ENCODE peak calls at places on chromosomes 5 and 9, in seven cellular contexts. Y is CD4-positive, CD25-positive, alpha-beta regulatory T cell; U is aorta; M is heart left ventricle; J is GM12878; N is uterus; G is left lung. W is an unnamed sample.
A peak's percentile ranks its signal among the peaks of the same experiment; 100 is the strongest.

GRCh38 chr5:114729986-114730385 is 368.1 kb downstream of the KCNN2 start:
- DNase-seq in U (no peak), M (no peak), J (no peak), Y (no peak), N (no peak), G (no peak), W (no peak)

GRCh38 chr9:121301881-121302286 is 33.9 kb downstream of the GSN start:
- DNase-seq in M (no peak), N (no peak), U (peak; percentile 62), G (peak; percentile 27), J (no peak), Y (no peak), W (no peak)

GRCh38 chr5:67426961-67427630 is 230.5 kb upstream of the CD180 start:
- DNase-seq in G (no peak), U (no peak), Y (no peak), N (no peak), J (no peak), M (no peak), W (no peak)

GRCh38 chr5:150516011-150516410 is 8.1 kb downstream of the NDST1 start:
- DNase-seq in U (no peak), M (peak; percentile 68), Y (no peak), J (no peak), N (no peak), G (no peak), W (no peak)

GRCh38 chr5:29114331-29114768 is 2076.0 kb upstream of the CDH9 start:
- DNase-seq in N (no peak), U (no peak), M (no peak), Y (no peak), J (no peak), G (no peak), W (no peak)

GRCh38 chr9:755454-756381 is 85.8 kb upstream of the DMRT1 start:
- DNase-seq in J (no peak), U (no peak), M (no peak), N (no peak), G (no peak), Y (peak; percentile 62), W (no peak)

GRCh38 chr5:16061163-16061562 is 118.4 kb downstream of the MARCHF11 start:
- DNase-seq in N (no peak), U (no peak), Y (no peak), J (no peak), M (no peak), G (no peak), W (no peak)

GRCh38 chr5:147485046-147485445 is 24.8 kb downstream of the DPYSL3 start:
- DNase-seq in M (no peak), Y (no peak), N (no peak), G (no peak), U (no peak), J (no peak), W (no peak)

GRCh38 chr5:29208026-29208425 is 1985.5 kb upstream of the CDH6 start:
- DNase-seq in J (no peak), G (no peak), Y (no peak), M (no peak), U (no peak), N (no peak), W (no peak)

GRCh38 chr5:2863675-2864433 is 112.4 kb upstream of the IRX2 start:
- DNase-seq in N (no peak), U (no peak), G (no peak), Y (no peak), J (no peak), M (no peak), W (no peak)

GRCh38 chr5:109701779-109702178 is 12.1 kb downstream of the MAN2A1 start:
- DNase-seq in J (no peak), M (no peak), N (no peak), U (no peak), G (no peak), Y (no peak), W (no peak)

GRCh38 chr5:109704255-109704952 is 14.7 kb downstream of the MAN2A1 start:
- DNase-seq in N (no peak), U (no peak), J (no peak), Y (no peak), M (no peak), G (no peak), W (no peak)

GRCh38 chr5:109703827-109704226 is 14.1 kb downstream of the MAN2A1 start:
- DNase-seq in M (no peak), N (no peak), J (no peak), G (no peak), U (no peak), Y (no peak), W (no peak)

GRCh38 chr5:109701252-109701651 is 11.5 kb downstream of the MAN2A1 start:
- DNase-seq in M (no peak), U (no peak), J (no peak), Y (no peak), G (no peak), N (no peak), W (no peak)

GRCh38 chr5:109703165-109703564 is 13.4 kb downstream of the MAN2A1 start:
- DNase-seq in N (no peak), U (no peak), G (no peak), J (no peak), Y (no peak), M (no peak), W (no peak)
- H3K4me1 ChIP-seq in N (no peaks in the 10 kb centered on the region), U (peaks cover 24% of the 10 kb centered on the region), G (no peaks in the 10 kb centered on the region), J (peaks cover 11% of the 10 kb centered on the region), Y (peaks cover 6% of the 10 kb centered on the region), M (peaks cover 19% of the 10 kb centered on the region), W (peaks cover 76% of the 10 kb centered on the region)

GRCh38 chr5:158882660-158883059 is 217.1 kb downstream of the EBF1 start:
- DNase-seq in U (no peak), N (no peak), J (no peak), G (no peak), M (no peak), Y (no peak), W (no peak)
- H3K4me3 ChIP-seq in U (no peak overlapping the region), N (no peak overlapping the region), J (no peak overlapping the region), G (no peak overlapping the region), M (no peak overlapping the region), Y (no peak overlapping the region), W (no peak overlapping the region)

DNA sequence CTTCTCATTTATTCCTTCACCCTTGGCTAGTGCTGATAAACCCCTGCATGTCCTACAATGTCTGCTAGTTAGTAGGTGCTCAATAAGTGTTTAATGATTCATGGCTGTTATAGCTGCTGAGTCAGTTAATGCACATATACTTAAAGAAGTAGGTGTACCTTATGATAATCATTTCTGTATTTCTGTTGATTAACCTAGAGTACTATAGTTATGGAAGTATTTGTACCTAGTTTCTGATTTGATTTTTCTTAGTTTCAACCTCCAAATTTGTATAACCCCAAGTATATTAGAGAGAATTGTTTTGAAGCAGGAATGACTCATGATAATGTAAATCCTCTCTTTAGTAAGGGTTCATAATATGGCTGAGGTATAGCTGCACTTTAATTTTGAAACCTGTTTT is 8.9 kb downstream of the SMAD5 start:
- DNase-seq in N (no peak), Y (no peak), U (no peak), M (no peak), J (no peak), G (no peak), W (no peak)
- H3K4me1 ChIP-seq in N (peaks cover 21% of the 10 kb centered on the region), Y (no peaks in the 10 kb centered on the region), U (peaks cover 11% of the 10 kb centered on the region), M (peaks cover 76% of the 10 kb centered on the region), J (no peaks in the 10 kb centered on the region), G (peaks cover 42% of the 10 kb centered on the region), W (peaks cover 5% of the 10 kb centered on the region)

DNA sequence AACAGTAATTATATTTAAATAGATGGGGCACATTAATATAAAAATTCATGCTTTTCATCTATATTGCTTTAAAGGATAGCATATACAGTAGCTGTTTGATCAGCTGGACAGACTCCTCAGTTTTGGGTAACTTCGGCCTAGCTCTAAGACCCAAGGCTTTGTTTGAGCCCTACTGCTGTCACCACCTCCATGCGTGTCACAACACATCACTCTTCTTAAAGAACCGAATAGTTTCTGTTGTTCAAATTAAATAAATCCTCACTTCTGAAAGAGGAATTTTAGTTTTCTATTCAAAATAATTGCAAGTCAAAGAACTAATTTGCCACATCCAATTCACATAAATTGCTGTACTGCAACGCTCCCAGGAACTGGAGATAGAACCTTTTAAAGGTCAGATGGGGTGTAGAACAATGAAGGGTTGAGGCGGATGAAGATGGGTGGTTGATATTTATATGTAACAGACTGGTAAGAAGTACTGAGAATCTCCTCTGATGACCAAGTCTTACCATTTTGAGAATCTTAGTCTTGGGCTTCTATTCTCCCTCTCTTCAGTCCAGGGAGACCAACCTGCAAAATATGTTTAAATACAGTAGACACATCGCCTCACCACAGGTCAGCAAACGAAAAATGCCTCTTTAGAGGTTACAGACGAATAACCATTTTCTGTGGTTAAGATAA is 1.6 kb downstream of the NREP start:
- DNase-seq in N (no peak), M (no peak), U (no peak), Y (no peak), J (no peak), G (no peak), W (no peak)
- H3K4me3 ChIP-seq in N (no peak overlapping the region), M (peak overlapping the region; percentile 87), U (peak overlapping the region; percentile 62), Y (no peak overlapping the region), J (peak overlapping the region; percentile 89), G (peak overlapping the region; percentile 57), W (no peak overlapping the region)

DNA sequence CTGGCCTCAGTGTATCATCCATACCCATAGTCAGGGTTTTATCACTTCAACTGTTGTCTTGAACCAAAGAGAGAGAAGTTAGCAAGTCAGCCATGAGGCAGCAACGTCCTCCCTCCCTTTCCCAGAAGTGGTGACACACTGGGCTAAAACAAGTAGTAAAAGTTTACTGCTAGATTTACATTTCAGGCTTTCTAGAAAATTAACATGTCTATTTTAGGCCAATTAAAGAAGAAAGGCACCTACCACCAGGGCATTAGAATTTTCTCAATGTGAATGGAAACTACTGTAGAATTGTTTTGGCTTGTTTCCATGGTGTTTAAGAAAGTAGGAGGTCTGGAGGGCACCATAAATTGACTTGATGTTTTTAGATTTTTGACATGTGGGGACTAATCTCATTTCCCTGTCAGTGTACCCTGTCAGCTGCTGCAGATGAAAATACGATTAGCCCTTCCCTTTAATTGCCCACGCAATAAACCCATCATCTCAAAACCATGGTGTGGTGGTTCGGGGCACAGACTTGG is 121.8 kb upstream of the ELL2 start:
- DNase-seq in G (no peak), N (no peak), Y (no peak), M (no peak), J (no peak), U (no peak), W (no peak)
- H3K4me1 ChIP-seq in G (peaks cover 8% of the 10 kb centered on the region), N (no peaks in the 10 kb centered on the region), Y (no peaks in the 10 kb centered on the region), M (no peaks in the 10 kb centered on the region), J (no peaks in the 10 kb centered on the region), U (no peaks in the 10 kb centered on the region), W (no peaks in the 10 kb centered on the region)

GRCh38 chr5:108729306-108729645 is 18.4 kb upstream of the FER start:
- DNase-seq in N (no peak), U (no peak), G (no peak), Y (no peak), M (no peak), J (no peak), W (no peak)
- H3K4me3 ChIP-seq in N (no peak overlapping the region), U (no peak overlapping the region), G (no peak overlapping the region), Y (no peak overlapping the region), M (peak overlapping the region; percentile 95), J (peak overlapping the region; percentile 67), W (no peak overlapping the region)

GRCh38 chr9:134666801-134667200 is 25.2 kb downstream of the COL5A1 start:
- DNase-seq in G (no peak), Y (no peak), J (no peak), M (no peak), N (no peak), U (no peak), W (no peak)
- H3K4me1 ChIP-seq in G (peaks cover 8% of the 10 kb centered on the region), Y (no peaks in the 10 kb centered on the region), J (no peaks in the 10 kb centered on the region), M (peaks cover 42% of the 10 kb centered on the region), N (peaks cover 27% of the 10 kb centered on the region), U (no peaks in the 10 kb centered on the region), W (no peaks in the 10 kb centered on the region)

DNA sequence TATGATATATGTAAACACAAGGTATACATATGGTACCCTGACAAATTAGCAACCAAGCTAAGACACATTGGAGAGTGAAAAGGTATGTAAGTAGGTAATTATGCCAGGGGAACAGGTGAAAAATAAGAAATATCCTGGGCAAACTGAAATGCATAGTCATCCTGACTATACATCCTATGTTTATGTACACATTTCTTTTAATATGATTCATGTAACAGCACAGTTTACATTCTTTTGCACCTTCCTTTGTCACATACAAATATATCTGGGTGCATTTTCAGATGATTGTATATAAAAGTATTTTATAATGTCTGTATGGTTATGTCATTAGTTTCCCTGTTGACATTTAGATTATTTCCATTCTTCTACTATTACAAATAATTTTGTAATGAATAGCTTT is 1146.9 kb downstream of the EFNA5 start:
- DNase-seq in Y (no peak), M (no peak), U (no peak), G (no peak), N (no peak), J (no peak), W (no peak)
- H3K4me3 ChIP-seq in Y (no peak overlapping the region), M (no peak overlapping the region), U (no peak overlapping the region), G (no peak overlapping the region), N (no peak overlapping the region), J (no peak overlapping the region), W (no peak overlapping the region)